ENCODE peak calls at places on chromosome 19, in five cellular contexts. One of them, this sample, is unnamed.
A peak's percentile ranks its signal among the peaks of the same experiment; 100 is the strongest.

GRCh38 chr19:944171-944567 is 18.3 kb downstream of the ARID3A start:
- DNase-seq in ascending aorta: no peak
- DNase-seq in tibial artery: no peak
- DNase-seq in HFFc6: no peak
- DNase-seq in mesothelial cell of epicardium: peak; percentile 75
- DNase-seq in this sample: no peak

GRCh38 chr19:40461669-40462221 is 3.8 kb downstream of the BLVRB start:
- DNase-seq in mesothelial cell of epicardium: no peak
- DNase-seq in tibial artery: no peak
- DNase-seq in HFFc6: no peak
- DNase-seq in ascending aorta: peak; percentile 72
- DNase-seq in this sample: no peak

GRCh38 chr19:41264581-41265375 is 606 bp downstream of the HNRNPUL1 start:
- DNase-seq in tibial artery: peak; percentile 76
- DNase-seq in mesothelial cell of epicardium: no peak
- DNase-seq in HFFc6: no peak
- DNase-seq in ascending aorta: peak; percentile 70
- DNase-seq in this sample: no peak

GRCh38 chr19:58229255-58229639 is 533 bp downstream of the ZNF544 start:
- DNase-seq in tibial artery: no peak
- DNase-seq in mesothelial cell of epicardium: no peak
- DNase-seq in HFFc6: peak; percentile 16
- DNase-seq in ascending aorta: no peak
- DNase-seq in this sample: no peak

GRCh38 chr19:1956868-1957492 is 16.0 kb downstream of the CSNK1G2 start:
- DNase-seq in tibial artery: no peak
- DNase-seq in ascending aorta: no peak
- DNase-seq in mesothelial cell of epicardium: no peak
- DNase-seq in HFFc6: no peak
- DNase-seq in this sample: no peak

GRCh38 chr19:3056454-3057016 is 5.8 kb downstream of the TLE5 start:
- DNase-seq in tibial artery: no peak
- DNase-seq in ascending aorta: no peak
- DNase-seq in HFFc6: no peak
- DNase-seq in mesothelial cell of epicardium: peak; percentile 62
- DNase-seq in this sample: no peak

GRCh38 chr19:30118221-30118620 is 176.2 kb downstream of the URI1 start:
- DNase-seq in ascending aorta: no peak
- DNase-seq in tibial artery: no peak
- DNase-seq in HFFc6: no peak
- DNase-seq in mesothelial cell of epicardium: no peak
- DNase-seq in this sample: no peak

GRCh38 chr19:51071006-51071405 is 6.1 kb upstream of the KLK13 start:
- DNase-seq in mesothelial cell of epicardium: no peak
- DNase-seq in HFFc6: no peak
- DNase-seq in tibial artery: no peak
- DNase-seq in ascending aorta: no peak
- DNase-seq in this sample: no peak

GRCh38 chr19:40808021-40808325 is 9.0 kb downstream of the EGLN2 start:
- DNase-seq in mesothelial cell of epicardium: no peak
- DNase-seq in ascending aorta: no peak
- DNase-seq in HFFc6: no peak
- DNase-seq in tibial artery: no peak
- DNase-seq in this sample: no peak

GRCh38 chr19:17946965-17947784 is 14.4 kb downstream of the CCDC124 start:
- DNase-seq in tibial artery: no peak
- DNase-seq in ascending aorta: no peak
- DNase-seq in mesothelial cell of epicardium: peak; percentile 57
- DNase-seq in HFFc6: no peak
- DNase-seq in this sample: no peak
- TF ChIP-seq CTCF in tibial artery: no peak
- TF ChIP-seq CTCF in ascending aorta: peak; percentile 12
- TF ChIP-seq CTCF in mesothelial cell of epicardium: no peak
- TF ChIP-seq CTCF in HFFc6: no peak
- TF ChIP-seq CTCF in this sample: no peak

DNA sequence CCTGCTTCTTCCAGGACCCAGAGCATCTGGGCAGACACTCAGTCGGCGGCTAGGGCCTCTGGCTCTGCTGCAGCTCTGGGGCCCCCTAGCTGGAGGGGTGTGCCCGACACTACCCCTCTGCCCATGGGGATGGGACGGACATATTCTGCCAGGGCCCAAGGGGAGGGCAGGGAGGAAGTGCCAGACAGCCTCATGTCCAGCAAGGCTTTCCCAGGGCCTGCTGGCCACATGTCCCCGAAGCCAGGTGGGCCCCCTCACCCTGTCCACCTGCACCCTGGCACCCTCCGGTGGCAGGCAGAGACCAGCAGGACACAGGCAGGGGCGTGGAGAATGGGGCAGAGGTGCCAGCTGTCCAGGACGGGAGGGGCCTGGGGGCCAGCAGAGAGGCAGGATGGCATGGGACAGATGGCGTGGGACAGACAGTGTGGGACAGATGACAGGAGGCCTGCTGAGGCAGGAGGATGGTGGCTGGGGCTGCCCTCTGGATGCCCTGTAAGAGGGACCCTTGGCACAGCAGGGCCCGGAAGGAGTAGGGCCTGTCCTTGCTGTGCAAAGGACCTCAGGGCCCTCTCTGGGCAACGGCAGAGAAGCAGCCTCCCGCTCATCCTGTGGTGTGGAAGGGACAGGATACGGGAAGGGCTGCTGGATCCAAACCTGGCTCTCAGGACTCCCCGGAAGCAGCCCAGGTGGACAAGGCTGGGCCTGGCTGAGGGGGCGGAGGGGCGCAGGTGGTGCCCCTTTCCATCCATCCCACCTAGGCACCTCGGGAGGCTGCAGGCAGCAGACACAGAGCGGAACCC is 29.1 kb downstream of the CEBPG start:
- DNase-seq in ascending aorta: no peak
- DNase-seq in HFFc6: no peak
- DNase-seq in mesothelial cell of epicardium: no peak
- DNase-seq in tibial artery: peak; percentile 60
- DNase-seq in this sample: no peak
- TF ChIP-seq CTCF in ascending aorta: no peak
- TF ChIP-seq CTCF in HFFc6: no peak
- TF ChIP-seq CTCF in mesothelial cell of epicardium: no peak
- TF ChIP-seq CTCF in tibial artery: no peak
- TF ChIP-seq CTCF in this sample: no peak

DNA sequence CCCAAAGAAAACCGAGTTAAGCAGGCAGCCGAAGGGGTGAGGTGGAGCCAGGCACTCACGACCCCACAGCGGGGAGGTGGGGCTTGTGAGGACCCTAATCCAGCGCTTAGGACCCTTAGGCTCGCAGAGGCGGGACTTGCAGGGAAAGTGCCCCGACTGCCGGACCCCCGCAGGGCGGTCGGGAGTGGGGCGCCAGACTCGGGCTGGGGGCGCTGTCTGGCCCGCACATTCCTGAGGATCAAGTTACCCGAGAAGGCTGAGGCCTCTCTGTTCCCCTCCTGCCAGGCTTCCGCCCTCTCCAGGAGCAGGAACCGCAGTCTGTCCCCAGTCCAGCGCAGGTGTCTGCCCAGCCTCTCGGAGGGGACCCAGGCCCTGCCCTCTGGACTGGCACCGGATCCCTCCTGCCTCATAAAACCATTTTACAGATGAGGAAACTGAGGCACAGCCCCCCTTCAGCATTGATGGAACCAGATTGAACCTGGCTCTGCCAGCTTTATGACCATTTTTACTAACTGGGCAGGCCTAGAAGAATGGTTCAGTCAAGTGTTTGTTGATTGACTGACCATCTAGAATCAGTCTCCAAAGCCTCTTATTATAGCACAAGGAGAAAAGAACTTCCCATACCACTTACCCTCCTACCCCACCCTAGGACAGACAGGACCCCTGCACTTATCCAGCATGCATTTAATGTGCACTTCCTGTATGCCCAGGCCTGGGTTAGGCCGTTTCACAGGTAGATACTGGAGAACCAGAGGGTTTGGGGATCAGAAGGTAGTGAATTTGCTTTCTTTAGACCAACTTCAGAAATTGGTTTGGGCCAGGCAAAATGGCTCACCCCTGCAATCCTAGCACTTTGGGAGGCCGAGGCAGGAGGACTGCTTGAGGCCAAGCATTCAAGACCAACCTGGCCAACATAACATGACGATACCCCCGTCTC is 6.7 kb upstream of the JUND start:
- DNase-seq in ascending aorta: no peak
- DNase-seq in tibial artery: no peak
- DNase-seq in HFFc6: no peak
- DNase-seq in mesothelial cell of epicardium: peak; percentile 65
- DNase-seq in this sample: no peak
- TF ChIP-seq CTCF in ascending aorta: no peak
- TF ChIP-seq CTCF in tibial artery: no peak
- TF ChIP-seq CTCF in HFFc6: peak; percentile 27
- TF ChIP-seq CTCF in mesothelial cell of epicardium: no peak
- TF ChIP-seq CTCF in this sample: no peak

DNA sequence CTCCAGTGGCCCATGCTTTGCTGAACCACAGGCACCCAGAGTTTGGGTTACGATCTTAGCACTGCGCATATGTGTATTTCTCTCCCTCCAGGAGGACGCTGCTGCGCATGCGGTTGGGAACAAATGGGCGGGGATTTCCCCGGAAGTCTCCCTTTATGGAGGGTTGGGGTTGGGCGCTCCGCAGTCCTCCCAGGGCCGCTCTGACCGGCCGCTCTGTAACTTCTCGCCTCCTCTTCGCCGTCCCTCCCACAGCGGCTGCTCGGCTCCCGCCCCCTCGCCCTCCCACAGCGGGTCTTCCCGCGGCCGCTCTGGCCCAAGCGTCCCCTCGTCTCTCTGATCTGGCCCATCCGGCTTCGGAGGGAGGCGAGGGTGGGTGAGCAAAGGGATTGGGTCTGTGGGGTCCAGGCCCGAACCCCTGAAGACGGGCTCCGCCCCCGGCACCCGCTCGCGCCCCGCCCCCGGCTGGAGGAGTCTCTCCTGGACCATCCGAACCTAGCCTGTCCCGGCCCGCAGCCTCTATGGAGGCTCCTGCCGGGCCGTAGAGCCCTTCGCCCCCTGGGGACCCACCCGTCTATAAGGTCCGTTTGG is at the start of gene MEGF8:
- DNase-seq in mesothelial cell of epicardium: peak; percentile 98
- DNase-seq in tibial artery: peak; percentile 99
- DNase-seq in HFFc6: peak; percentile 98
- DNase-seq in ascending aorta: peak; percentile 99
- DNase-seq in this sample: peak; percentile 98
- TF ChIP-seq CTCF in mesothelial cell of epicardium: peak; percentile 58
- TF ChIP-seq CTCF in tibial artery: peak; percentile 74
- TF ChIP-seq CTCF in HFFc6: peak; percentile 88
- TF ChIP-seq CTCF in ascending aorta: peak; percentile 81
- TF ChIP-seq CTCF in this sample: peak; percentile 97

GRCh38 chr19:53904909-53905308 is 4.2 kb upstream of the CACNG7 start:
- DNase-seq in HFFc6: no peak
- DNase-seq in tibial artery: no peak
- DNase-seq in ascending aorta: no peak
- DNase-seq in mesothelial cell of epicardium: no peak
- DNase-seq in this sample: no peak

GRCh38 chr19:53905787-53906186 is 3.3 kb upstream of the CACNG7 start:
- DNase-seq in HFFc6: no peak
- DNase-seq in ascending aorta: no peak
- DNase-seq in mesothelial cell of epicardium: no peak
- DNase-seq in tibial artery: no peak
- DNase-seq in this sample: no peak

GRCh38 chr19:53907690-53908089 is 1.4 kb upstream of the CACNG7 start:
- DNase-seq in tibial artery: no peak
- DNase-seq in ascending aorta: no peak
- DNase-seq in HFFc6: no peak
- DNase-seq in mesothelial cell of epicardium: no peak
- DNase-seq in this sample: no peak

GRCh38 chr19:53907193-53907581 is 1.9 kb upstream of the CACNG7 start:
- DNase-seq in HFFc6: no peak
- DNase-seq in mesothelial cell of epicardium: no peak
- DNase-seq in ascending aorta: no peak
- DNase-seq in tibial artery: no peak
- DNase-seq in this sample: no peak

GRCh38 chr19:53906211-53907192 is 2.6 kb upstream of the CACNG7 start:
- DNase-seq in tibial artery: no peak
- DNase-seq in HFFc6: no peak
- DNase-seq in ascending aorta: no peak
- DNase-seq in mesothelial cell of epicardium: peak; percentile 80
- DNase-seq in this sample: no peak
- TF ChIP-seq CTCF in tibial artery: peak; percentile 76
- TF ChIP-seq CTCF in HFFc6: peak; percentile 96
- TF ChIP-seq CTCF in ascending aorta: peak; percentile 80
- TF ChIP-seq CTCF in mesothelial cell of epicardium: peak; percentile 92
- TF ChIP-seq CTCF in this sample: peak; percentile 84

DNA sequence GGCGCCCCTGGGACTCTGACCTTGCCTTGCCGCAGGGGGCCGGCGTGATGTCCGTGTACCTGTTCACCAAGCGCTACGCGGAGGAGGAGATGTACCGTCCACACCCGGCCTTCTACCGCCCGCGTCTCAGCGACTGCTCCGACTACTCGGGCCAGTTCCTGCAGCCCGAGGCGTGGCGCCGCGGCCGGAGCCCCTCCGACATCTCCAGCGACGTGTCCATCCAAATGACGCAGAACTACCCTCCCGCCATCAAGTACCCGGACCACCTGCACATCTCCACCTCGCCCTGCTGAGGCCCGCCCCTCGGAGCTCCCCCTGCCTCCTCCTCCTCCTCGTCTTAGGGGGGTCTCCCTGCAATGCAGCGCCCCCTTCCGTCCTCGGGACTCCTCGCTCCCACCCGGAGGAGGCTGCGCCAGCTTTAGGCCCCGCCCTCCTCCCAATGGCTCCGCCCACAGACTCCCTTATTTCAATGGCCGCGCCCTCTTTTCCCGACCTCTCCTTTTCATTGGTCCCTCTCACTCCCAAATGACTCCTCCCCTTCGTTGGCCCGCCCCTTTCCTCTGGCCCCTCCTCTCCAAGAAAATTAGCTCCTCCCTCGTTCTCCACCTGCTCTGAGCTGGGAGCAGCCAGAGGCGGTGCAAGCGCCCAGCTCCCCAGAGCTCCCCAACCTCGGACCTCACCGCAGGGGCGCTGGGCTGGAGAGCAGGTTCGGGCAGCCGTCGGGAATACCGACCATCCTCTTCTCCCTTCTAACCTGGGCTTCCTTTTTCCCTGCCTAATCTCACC is 20.5 kb upstream of the CACNG8 start:
- DNase-seq in ascending aorta: no peak
- DNase-seq in mesothelial cell of epicardium: no peak
- DNase-seq in tibial artery: no peak
- DNase-seq in HFFc6: no peak
- DNase-seq in this sample: no peak
- TF ChIP-seq CTCF in ascending aorta: no peak
- TF ChIP-seq CTCF in mesothelial cell of epicardium: no peak
- TF ChIP-seq CTCF in tibial artery: no peak
- TF ChIP-seq CTCF in HFFc6: peak; percentile 16
- TF ChIP-seq CTCF in this sample: no peak